ENCODE peak calls at places on chromosome 1, in ten cellular contexts. S is activated T-cell treated with anti-CD3 and anti-CD28 coated beads, Interleukin-2, amount 50 U/mL, for 1 hour; B is GOT3; T is head of caudate nucleus; Z is sigmoid colon; W is cardiac fibroblast; R is hippocampal formation; N is lower lobe of right lung; O is HS-5; D is type B pancreatic cell. M is an unnamed sample.
A peak's percentile ranks its signal among the peaks of the same experiment; 100 is the strongest.

GRCh38 chr1:20191266-20191665 is 4.9 kb upstream of the PLA2G2C start:
- DNase-seq in W (no peak), R (no peak), N (no peak), B (no peak), S (no peak), Z (no peak), O (no peak), D (no peak), T (peak; percentile 35), M (no peak)

GRCh38 chr1:220772846-220773245 is 13.9 kb upstream of the MTARC1 start:
- DNase-seq in R (no peak), T (no peak), D (no peak), W (no peak), S (no peak), Z (no peak), B (no peak), O (no peak), N (no peak), M (no peak)

GRCh38 chr1:160030657-160031367 is 978 bp downstream of the PIGM start:
- DNase-seq in O (no peak), Z (no peak), T (no peak), W (no peak), B (no peak), D (no peak), R (no peak), S (no peak), N (no peak), M (no peak)

GRCh38 chr1:109299087-109299983 is 7.5 kb downstream of the MYBPHL start:
- DNase-seq in N (no peak), B (no peak), R (peak; percentile 92), S (no peak), Z (peak; percentile 73), O (no peak), T (peak; percentile 94), W (peak; percentile 92), D (no peak), M (no peak)

GRCh38 chr1:29062157-29062942 is 61.4 kb downstream of the TMEM200B start:
- DNase-seq in R (no peak), Z (no peak), N (no peak), W (no peak), S (no peak), D (no peak), O (no peak), T (peak; percentile 26), B (no peak), M (no peak)

GRCh38 chr1:30409476-30410152 is 313.8 kb downstream of the MATN1 start:
- DNase-seq in B (no peak), D (peak; percentile 37), W (no peak), N (no peak), Z (no peak), T (no peak), S (no peak), R (no peak), O (no peak), M (no peak)

GRCh38 chr1:6507037-6507428 is 15.6 kb upstream of the PLEKHG5 start:
- DNase-seq in T (no peak), R (no peak), D (no peak), Z (peak; percentile 64), S (no peak), N (no peak), B (no peak), O (no peak), W (no peak), M (no peak)

GRCh38 chr1:20903452-20903851 is 116.3 kb upstream of the HP1BP3 start:
- DNase-seq in B (no peak), N (no peak), T (no peak), Z (no peak), R (no peak), W (peak; percentile 11), D (no peak), O (no peak), S (no peak), M (no peak)

GRCh38 chr1:173190101-173190895 is 16.8 kb downstream of the TNFSF4 start:
- DNase-seq in Z (peak; percentile 91), N (peak; percentile 80), D (no peak), T (peak; percentile 70), B (no peak), W (peak; percentile 89), O (no peak), S (no peak), R (peak; percentile 48), M (no peak)

GRCh38 chr1:72241397-72241796 is 40.9 kb downstream of the NEGR1 start:
- DNase-seq in N (no peak), T (no peak), W (no peak), O (no peak), S (no peak), D (no peak), R (no peak), Z (no peak), B (no peak), M (no peak)